ENCODE peak calls at places on chromosomes 6 and 20, in six cellular contexts. E is AG04450, I is RWPE2, Y is OCI-LY7, D is substantia nigra, O is keratinocyte. N is an unnamed sample.

GRCh38 chr6:7136859-7137334 is 29.1 kb downstream of the RREB1 start:
- DNase-seq in E (no peak), I (no peak), Y (peak; percentile 75), D (no peak), O (no peak), N (no peak)

GRCh38 chr6:81340946-81341345 is 411.5 kb downstream of the TENT5A start:
- DNase-seq in E (no peak), I (no peak), Y (no peak), D (no peak), O (no peak), N (no peak)

GRCh38 chr6:41231246-41231645 is 3.1 kb downstream of the TREML4 start:
- DNase-seq in E (no peak), I (no peak), Y (no peak), D (no peak), O (no peak), N (no peak)

GRCh38 chr6:10951675-10952282 is 64.9 kb downstream of the SYCP2L start:
- DNase-seq in E (peak; percentile 77), I (no peak), Y (peak; percentile 22), D (no peak), O (no peak), N (no peak)

GRCh38 chr20:5729348-5729747 is 20.9 kb upstream of the SHLD1 start:
- DNase-seq in E (peak; percentile 48), I (no peak), Y (no peak), D (no peak), O (no peak), N (no peak)

GRCh38 chr6:44738652-44739141 is 351.2 kb downstream of the CDC5L start:
- DNase-seq in E (no peak), I (no peak), Y (no peak), D (no peak), O (no peak), N (no peak)

GRCh38 chr6:8182209-8182845 is 80.0 kb upstream of the EEF1E1 start:
- DNase-seq in E (no peak), I (no peak), Y (no peak), D (no peak), O (no peak), N (no peak)

GRCh38 chr6:123888779-123889513 is 85.3 kb downstream of the NKAIN2 start:
- DNase-seq in E (no peak), I (no peak), Y (no peak), D (no peak), O (no peak), N (no peak)

GRCh38 chr20:58559368-58559729 is 44.1 kb upstream of the APCDD1L start:
- DNase-seq in E (no peak), I (peak; percentile 69), Y (no peak), D (no peak), O (no peak), N (no peak)

GRCh38 chr20:18314786-18315406 is 26.6 kb downstream of the ZNF133 start:
- DNase-seq in E (peak; percentile 8), I (peak; percentile 87), Y (no peak), D (no peak), O (peak; percentile 96), N (peak; percentile 98)

GRCh38 chr6:84762220-84762940 is 2.0 kb downstream of the TBX18 start:
- DNase-seq in E (no peak), I (no peak), Y (no peak), D (no peak), O (no peak), N (no peak)

GRCh38 chr6:163148781-163149534 is 265.6 kb upstream of the QKI start:
- DNase-seq in E (no peak), I (no peak), Y (no peak), D (peak; percentile 79), O (no peak), N (no peak)

GRCh38 chr20:50601511-50602431 is 89.6 kb downstream of the RIPOR3 start:
- DNase-seq in E (no peak), I (peak; percentile 83), Y (no peak), D (no peak), O (no peak), N (no peak)

GRCh38 chr20:61436268-61436667 is 184.2 kb downstream of the CDH4 start:
- DNase-seq in E (no peak), I (no peak), Y (no peak), D (no peak), O (peak; percentile 48), N (peak; percentile 8)

GRCh38 chr6:20717743-20718142 is 183.5 kb downstream of the CDKAL1 start:
- DNase-seq in E (no peak), I (no peak), Y (no peak), D (no peak), O (no peak), N (no peak)

GRCh38 chr20:24657878-24658620 is 188.6 kb downstream of the SYNDIG1 start:
- DNase-seq in E (no peak), I (no peak), Y (no peak), D (no peak), O (no peak), N (no peak)

GRCh38 chr6:30915591-30915946 is 1.5 kb downstream of the VARS2 start:
- DNase-seq in E (peak; percentile 33), I (no peak), Y (peak; percentile 61), D (peak; percentile 44), O (no peak), N (no peak)

GRCh38 chr20:49281059-49281912 is 3.4 kb upstream of the ZNFX1 start:
- DNase-seq in E (no peak), I (no peak), Y (peak; percentile 55), D (no peak), O (peak; percentile 48), N (peak; percentile 56)

GRCh38 chr6:155487362-155488130 is 31.9 kb upstream of the NOX3 start:
- DNase-seq in E (no peak), I (no peak), Y (no peak), D (no peak), O (no peak), N (no peak)
- H3K27ac ChIP-seq in E (no peak overlapping the region), I (no peak overlapping the region), Y (no peak overlapping the region), D (no peak overlapping the region), O (no peak overlapping the region), N (no peak overlapping the region)

GRCh38 chr20:21713470-21713869 is 8.0 kb downstream of the PAX1 start:
- DNase-seq in E (no peak), I (no peak), Y (no peak), D (no peak), O (no peak), N (no peak)

GRCh38 chr20:21714297-21715192 is 9.1 kb downstream of the PAX1 start:
- DNase-seq in E (no peak), I (no peak), Y (no peak), D (no peak), O (no peak), N (no peak)

GRCh38 chr20:21713901-21714296 is 8.4 kb downstream of the PAX1 start:
- DNase-seq in E (no peak), I (no peak), Y (no peak), D (no peak), O (no peak), N (no peak)

GRCh38 chr20:21712443-21713059 is 7.1 kb downstream of the PAX1 start:
- DNase-seq in E (no peak), I (no peak), Y (no peak), D (no peak), O (no peak), N (no peak)

DNA sequence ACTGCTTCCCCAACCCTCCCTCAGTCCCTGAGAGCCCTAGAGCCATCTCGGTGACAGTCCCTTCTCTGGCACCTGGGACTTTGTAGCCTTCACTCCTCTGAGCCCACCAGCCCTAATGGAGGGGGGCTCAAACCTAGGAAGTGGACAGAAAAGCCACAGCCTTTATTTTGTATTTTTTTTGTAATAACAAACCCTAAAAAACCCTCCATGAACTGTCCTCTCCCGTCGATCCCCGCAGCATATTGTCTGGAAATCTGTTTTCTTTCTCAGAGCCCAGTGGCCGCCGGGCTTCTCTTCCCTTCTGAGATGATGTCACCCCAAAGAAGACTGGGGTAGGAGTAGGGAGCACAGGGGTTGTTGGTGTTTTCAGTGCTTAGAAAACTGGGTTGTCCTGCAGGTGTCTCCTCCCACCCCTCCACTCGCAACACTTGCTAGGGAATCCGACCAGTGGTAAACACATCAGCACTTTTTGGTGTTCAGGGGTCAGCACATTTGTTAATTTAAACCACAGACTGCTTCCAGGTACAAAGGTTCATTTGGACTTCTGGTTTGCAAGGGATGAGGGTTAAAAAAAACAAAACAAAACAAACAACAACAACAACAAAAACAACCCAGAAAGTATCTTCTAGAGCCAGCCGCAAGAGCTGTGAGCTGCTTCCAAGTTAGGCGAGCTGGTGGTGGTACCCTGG is 9.9 kb downstream of the PAX1 start:
- DNase-seq in E (no peak), I (no peak), Y (no peak), D (no peak), O (no peak), N (no peak)
- H3K27ac ChIP-seq in E (no peak overlapping the region), I (no peak overlapping the region), Y (no peak overlapping the region), D (no peak overlapping the region), O (no peak overlapping the region), N (no peak overlapping the region)

GRCh38 chr20:10370091-10370887 is 63.7 kb downstream of the MKKS start:
- DNase-seq in E (no peak), I (no peak), Y (no peak), D (no peak), O (no peak), N (no peak)
- H3K27ac ChIP-seq in E (no peak overlapping the region), I (peak overlapping the region; percentile 5), Y (no peak overlapping the region), D (no peak overlapping the region), O (no peak overlapping the region), N (no peak overlapping the region)

GRCh38 chr6:39223535-39223934 is 5.7 kb downstream of the KCNK5 start:
- DNase-seq in E (no peak), I (no peak), Y (no peak), D (no peak), O (no peak), N (no peak)
- H3K27ac ChIP-seq in E (no peak overlapping the region), I (no peak overlapping the region), Y (no peak overlapping the region), D (no peak overlapping the region), O (no peak overlapping the region), N (no peak overlapping the region)

GRCh38 chr6:37104935-37105781 is 64.8 kb upstream of the PIM1 start:
- DNase-seq in E (no peak), I (no peak), Y (no peak), D (no peak), O (no peak), N (no peak)
- H3K27ac ChIP-seq in E (no peak overlapping the region), I (no peak overlapping the region), Y (no peak overlapping the region), D (no peak overlapping the region), O (no peak overlapping the region), N (no peak overlapping the region)

GRCh38 chr6:108895591-108895990 is 47.4 kb downstream of the ARMC2 start:
- DNase-seq in E (no peak), I (no peak), Y (no peak), D (no peak), O (no peak), N (no peak)
- H3K27ac ChIP-seq in E (peak overlapping the region; percentile 58), I (peak overlapping the region; percentile 68), Y (no peak overlapping the region), D (no peak overlapping the region), O (peak overlapping the region; percentile 62), N (peak overlapping the region; percentile 69)

GRCh38 chr6:136103763-136104311 is 146.3 kb downstream of the MTFR2 start:
- DNase-seq in E (no peak), I (no peak), Y (no peak), D (no peak), O (no peak), N (no peak)
- H3K27ac ChIP-seq in E (peak overlapping the region; percentile 40), I (no peak overlapping the region), Y (no peak overlapping the region), D (no peak overlapping the region), O (no peak overlapping the region), N (no peak overlapping the region)

DNA sequence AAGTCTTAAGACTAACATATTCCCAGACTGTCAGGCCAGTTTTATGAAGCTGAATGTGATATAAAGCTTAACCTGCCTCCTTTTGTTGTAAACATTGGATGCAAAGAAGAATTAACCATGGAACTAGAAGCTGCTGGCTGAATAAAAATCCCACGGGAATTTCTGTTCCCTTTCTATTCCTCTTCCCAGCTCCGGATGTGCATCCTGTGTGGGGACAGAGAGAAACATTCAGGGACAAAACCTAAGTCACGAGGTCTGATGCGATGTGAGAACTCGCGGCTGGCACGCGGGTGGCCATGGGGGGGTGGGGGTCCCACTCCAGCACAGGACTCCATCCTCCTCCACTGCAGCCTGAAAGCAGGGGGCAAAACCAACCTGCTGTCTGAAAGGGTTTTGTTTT is 32.2 kb downstream of the RAMACL start:
- DNase-seq in E (no peak), I (no peak), Y (no peak), D (no peak), O (no peak), N (no peak)
- H3K27ac ChIP-seq in E (peak overlapping the region; percentile 48), I (peak overlapping the region; percentile 51), Y (no peak overlapping the region), D (no peak overlapping the region), O (no peak overlapping the region), N (peak overlapping the region; percentile 46)

N was measured in epithelial cell of prostate.